ENCODE peak calls at places on chromosomes 11 and 22, in eight cellular contexts. T is MM.1S, V is sigmoid colon, Y is GM13977, A is prostate gland, X is endothelial cell, P is fibroblast of mammary gland, Z is B cell. R is an unnamed sample.

GRCh38 chr22:24410110-24410856 is 17.1 kb upstream of the ADORA2A start:
- DNase-seq in Y (peak), T (no peak), P (peak), Z (no peak), V (no peak), X (no peak), A (no peak), R (no peak)

GRCh38 chr11:72627594-72628281 is 46.5 kb downstream of the PDE2A start:
- DNase-seq in V (peak), Z (no peak), A (no peak), Y (no peak), X (no peak), T (no peak), P (no peak), R (no peak)

GRCh38 chr11:110522456-110522855 is 92.7 kb downstream of the FDX1 start:
- DNase-seq in Y (no peak), A (no peak), T (no peak), Z (no peak), V (no peak), X (no peak), P (no peak), R (no peak)

GRCh38 chr11:73968356-73968966 is 14.2 kb downstream of the UCP2 start:
- DNase-seq in T (no peak), Z (no peak), X (no peak), Y (no peak), P (no peak), A (no peak), V (no peak), R (no peak)

GRCh38 chr22:29061773-29062172 is at the start of gene C22orf31:
- DNase-seq in Y (no peak), T (no peak), P (no peak), V (peak), X (no peak), Z (no peak), A (no peak), R (no peak)

GRCh38 chr11:68974421-68975194 is 6.2 kb downstream of the MRGPRD start:
- DNase-seq in Y (peak), P (peak), A (no peak), X (no peak), Z (no peak), V (peak), T (peak), R (no peak)

GRCh38 chr11:1672613-1673400 is 24.2 kb upstream of the KRTAP5-6 start:
- DNase-seq in Z (no peak), T (no peak), V (no peak), Y (no peak), X (no peak), A (no peak), P (no peak), R (no peak)

GRCh38 chr11:7604331-7604973 is 68.8 kb downstream of the CYB5R2 start:
- DNase-seq in T (no peak), P (no peak), V (no peak), A (no peak), Y (no peak), X (no peak), Z (no peak), R (no peak)

GRCh38 chr11:116224154-116224888 is 548.5 kb downstream of the BUD13 start:
- DNase-seq in P (peak), T (peak), Z (peak), Y (peak), X (peak), V (no peak), A (peak), R (peak)

GRCh38 chr22:46129390-46130041 is 20.8 kb upstream of the PPARA start:
- DNase-seq in A (no peak), X (no peak), V (no peak), T (no peak), P (no peak), Y (no peak), Z (peak), R (no peak)

GRCh38 chr22:46114518-46115387 is 35.6 kb upstream of the PPARA start:
- DNase-seq in Z (no peak), Y (no peak), A (no peak), X (no peak), T (no peak), V (no peak), P (peak), R (no peak)

GRCh38 chr11:83918471-83918870 is 632.3 kb upstream of the CCDC90B start:
- DNase-seq in V (peak), X (no peak), T (no peak), Z (no peak), Y (no peak), P (peak), A (no peak), R (no peak)

GRCh38 chr11:11985016-11985715 is 23.3 kb downstream of the DKK3 start:
- DNase-seq in T (no peak), V (peak), P (peak), Y (no peak), X (no peak), Z (no peak), A (no peak), R (no peak)

GRCh38 chr11:116164843-116165242 is 607.9 kb downstream of the BUD13 start:
- DNase-seq in X (no peak), Z (no peak), V (no peak), T (no peak), A (no peak), P (no peak), Y (no peak), R (no peak)

GRCh38 chr22:32237905-32238304 is 17.2 kb downstream of the SLC5A4 start:
- DNase-seq in X (no peak), Z (no peak), Y (no peak), V (no peak), P (no peak), A (no peak), T (no peak), R (no peak)

GRCh38 chr11:64396079-64396591 is 37.2 kb downstream of the RPS6KA4 start:
- DNase-seq in T (no peak), A (no peak), X (peak), Y (no peak), P (no peak), V (no peak), Z (no peak), R (no peak)

GRCh38 chr11:17766590-17766989 is 32.0 kb downstream of the KCNC1 start:
- DNase-seq in P (no peak), T (no peak), Y (no peak), X (no peak), A (no peak), V (no peak), Z (no peak), R (no peak)
- TF ChIP-seq CTCF in P (no peak), T (no peak), Y (peak), X (no peak), A (no peak), V (no peak), Z (no peak), R (no peak)

DNA sequence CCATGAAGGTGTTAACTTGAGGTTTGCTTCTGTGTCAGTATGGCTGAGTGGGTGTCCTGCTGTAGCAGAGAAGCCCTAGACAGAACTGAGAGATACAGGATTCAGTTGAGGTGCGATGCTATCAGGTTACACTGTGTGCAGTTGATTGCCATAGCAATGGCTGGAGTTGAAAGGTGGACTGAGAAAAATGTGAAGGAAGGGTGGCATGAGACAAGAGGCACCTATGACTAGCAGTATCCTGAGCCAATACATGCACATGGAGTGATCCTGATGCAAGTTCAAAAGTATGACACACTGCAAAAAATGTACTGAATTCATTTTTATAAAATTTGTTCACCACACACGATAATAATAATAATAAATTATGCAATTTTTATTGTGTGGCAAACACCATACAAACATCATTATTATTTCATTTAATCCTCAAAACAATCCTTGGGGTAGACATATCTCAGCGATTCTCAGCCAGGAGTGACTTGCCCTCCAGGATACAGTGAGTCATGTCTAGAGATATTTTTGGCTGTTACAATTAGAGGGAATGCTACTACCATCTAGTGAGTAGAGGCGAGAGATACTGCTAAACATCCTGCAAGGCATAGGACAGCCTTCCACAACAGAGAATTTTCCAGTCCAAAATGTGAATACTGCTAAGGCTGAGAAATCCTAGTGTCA is 3.9 kb upstream of the PIWIL4 start:
- DNase-seq in X (no peak), Z (no peak), Y (no peak), A (no peak), T (no peak), P (peak), V (no peak), R (no peak)
- TF ChIP-seq CTCF in X (no peak), Z (no peak), Y (no peak), A (no peak), T (no peak), P (peak), V (no peak), R (no peak)

GRCh38 chr11:47716692-47717091 is 1.5 kb upstream of the AGBL2 start:
- DNase-seq in T (peak), Y (no peak), X (no peak), V (no peak), P (no peak), A (no peak), Z (no peak), R (no peak)
- TF ChIP-seq CTCF in T (no peak), Y (peak), X (no peak), V (no peak), P (no peak), A (no peak), Z (no peak), R (no peak)

DNA sequence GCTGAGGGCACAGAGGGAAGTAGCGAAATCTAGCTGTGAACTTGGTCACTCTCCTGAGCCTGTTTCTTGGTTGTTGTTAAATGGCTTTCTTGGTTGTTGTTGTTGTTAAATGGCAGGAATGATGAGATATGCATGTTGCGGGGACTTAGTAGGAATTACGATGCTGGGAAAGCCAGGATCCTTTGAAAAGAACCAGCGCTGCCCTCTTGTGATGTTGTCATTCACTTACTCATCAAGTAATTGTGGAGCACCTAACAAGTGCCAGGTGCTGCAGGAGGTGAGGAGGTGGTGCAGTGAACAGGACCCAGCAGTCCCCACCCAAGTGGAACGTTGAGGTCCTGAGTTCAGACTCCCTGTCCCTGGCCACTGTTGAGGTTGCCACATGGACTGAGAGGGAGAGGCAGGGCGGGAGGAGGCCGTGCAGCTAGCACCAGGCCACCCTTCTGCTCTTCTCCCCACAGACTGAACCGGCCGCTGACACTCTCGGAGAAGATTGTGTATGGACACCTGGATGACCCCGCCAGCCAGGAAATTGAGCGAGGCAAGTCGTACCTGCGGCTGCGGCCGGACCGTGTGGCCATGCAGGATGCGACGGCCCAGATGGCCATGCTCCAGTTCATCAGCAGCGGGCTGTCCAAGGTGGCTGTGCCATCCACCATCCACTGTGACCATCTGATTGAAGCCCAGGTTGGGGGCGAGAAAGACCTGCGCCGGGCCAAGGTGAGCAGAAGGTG is 36.8 kb downstream of the POLR3H start:
- DNase-seq in X (no peak), V (no peak), T (no peak), Y (no peak), Z (no peak), A (no peak), P (no peak), R (no peak)
- TF ChIP-seq CTCF in X (no peak), V (no peak), T (no peak), Y (no peak), Z (no peak), A (no peak), P (no peak), R (no peak)

GRCh38 chr11:8838248-8838647 is 72.7 kb upstream of the AKIP1 start:
- DNase-seq in Y (no peak), X (no peak), V (peak), A (no peak), Z (no peak), T (no peak), P (peak), R (no peak)

GRCh38 chr11:8834379-8834778 is 76.6 kb upstream of the AKIP1 start:
- DNase-seq in V (no peak), Z (no peak), P (no peak), T (no peak), X (no peak), Y (no peak), A (no peak), R (no peak)

GRCh38 chr11:8839957-8840945 is 70.7 kb upstream of the AKIP1 start:
- DNase-seq in X (peak), Z (no peak), A (peak), Y (no peak), V (peak), T (no peak), P (no peak), R (peak)

GRCh38 chr11:8841899-8842298 is 69.1 kb upstream of the AKIP1 start:
- DNase-seq in X (no peak), A (no peak), Y (no peak), Z (no peak), T (no peak), V (no peak), P (no peak), R (no peak)

GRCh38 chr11:8839306-8839956 is 71.6 kb upstream of the AKIP1 start:
- DNase-seq in Z (no peak), V (no peak), X (no peak), A (no peak), Y (no peak), P (no peak), T (no peak), R (no peak)
- TF ChIP-seq CTCF in Z (no peak), V (no peak), X (no peak), A (no peak), Y (no peak), P (no peak), T (no peak), R (no peak)

GRCh38 chr11:5380740-5381342 is 2.8 kb upstream of the OR51M1 start:
- DNase-seq in T (peak), Z (peak), P (peak), X (peak), Y (peak), A (peak), V (no peak), R (peak)
- TF ChIP-seq CTCF in T (peak), Z (peak), P (peak), X (peak), Y (peak), A (peak), V (no peak), R (peak)

DNA sequence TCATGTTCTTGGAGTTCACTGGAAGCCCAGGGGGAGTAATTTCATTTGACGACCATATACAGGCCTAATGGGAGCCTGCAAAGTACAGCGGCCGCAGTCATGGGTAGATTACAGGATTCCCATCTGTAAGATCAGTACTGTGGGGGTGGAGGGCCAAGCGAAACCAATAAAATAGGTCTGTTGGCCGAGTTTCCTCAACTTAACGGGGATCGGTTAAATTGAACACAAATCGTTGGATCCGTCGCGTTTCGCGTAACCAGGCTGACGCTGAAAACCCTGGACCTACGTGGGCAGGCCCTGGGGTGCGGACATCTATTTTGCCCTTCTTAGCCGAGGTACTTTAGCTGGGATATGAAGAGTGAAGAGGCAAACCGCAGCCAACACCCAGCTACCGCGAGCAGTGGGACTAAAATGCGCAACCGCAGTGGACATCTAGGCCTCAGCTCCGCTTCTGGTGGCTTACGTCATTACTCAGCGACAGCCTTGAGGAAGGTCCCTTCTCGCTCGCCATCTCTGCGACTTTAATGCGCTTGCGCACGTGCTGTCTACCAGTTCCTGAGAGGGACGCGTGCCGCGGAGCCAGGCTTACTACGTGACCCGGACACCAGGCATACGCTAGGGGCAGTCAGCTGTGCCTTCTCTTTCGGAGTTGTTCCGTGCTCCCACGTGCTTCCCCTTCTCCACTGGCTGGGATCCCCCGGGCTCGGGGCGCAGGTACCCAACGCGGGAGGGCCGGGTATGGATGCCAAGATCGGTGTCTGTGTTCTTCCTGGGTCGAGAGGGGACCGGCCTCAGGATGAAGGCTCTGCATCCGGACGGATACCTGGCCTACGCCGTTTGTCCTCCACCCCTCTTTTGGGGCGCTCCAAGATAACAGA is at the start of gene NAT10:
- DNase-seq in A (peak), T (peak), V (peak), X (peak), P (peak), Y (peak), Z (peak), R (peak)
- TF ChIP-seq CTCF in A (peak), T (peak), V (no peak), X (no peak), P (no peak), Y (no peak), Z (no peak), R (no peak)